ENCODE peak calls at places on chromosomes 11 and 22, in seven cellular contexts. F is endothelial cell of umbilical vein, L is transverse colon, H is breast epithelium, S is sigmoid colon, G is spleen, Z is stomach. M is an unnamed sample.

GRCh38 chr11:118211006-118211405 is 13.8 kb downstream of the JAML start:
- DNase-seq in H (no peak), F (no peak), L (no peak), S (no peak), Z (no peak), G (no peak), M (no peak)

GRCh38 chr22:31895317-31896133 is 48.8 kb upstream of the YWHAH start:
- DNase-seq in F (no peak), H (no peak), S (no peak), L (no peak), Z (no peak), G (peak), M (no peak)

GRCh38 chr22:20862540-20862939 is 3.7 kb downstream of the SNAP29 start:
- DNase-seq in Z (no peak), L (no peak), F (no peak), H (no peak), S (no peak), G (no peak), M (no peak)

GRCh38 chr11:108871152-108871551 is 206.3 kb downstream of the DDX10 start:
- DNase-seq in L (no peak), S (no peak), Z (no peak), H (no peak), G (no peak), F (peak), M (no peak)

GRCh38 chr11:2816517-2816916 is 69.1 kb downstream of the CDKN1C start:
- DNase-seq in G (peak), H (no peak), L (no peak), S (no peak), Z (no peak), F (no peak), M (no peak)

GRCh38 chr11:131888230-131888826 is 517.9 kb downstream of the NTM start:
- DNase-seq in H (no peak), Z (no peak), F (peak), S (no peak), G (no peak), L (no peak), M (peak)

GRCh38 chr22:32964411-32965057 is 93.6 kb downstream of the SYN3 start:
- DNase-seq in S (no peak), H (no peak), L (no peak), Z (no peak), G (no peak), F (no peak), M (no peak)

GRCh38 chr11:11391796-11392195 is 38.7 kb upstream of the CSNK2A3 start:
- DNase-seq in S (no peak), L (peak), Z (no peak), F (peak), G (no peak), H (no peak), M (no peak)

GRCh38 chr11:30106222-30106621 is 89.4 kb upstream of the KCNA4 start:
- DNase-seq in F (no peak), S (no peak), Z (no peak), G (no peak), H (no peak), L (no peak), M (no peak)

GRCh38 chr11:64121637-64122410 is 44.1 kb downstream of the MACROD1 start:
- DNase-seq in G (no peak), S (no peak), H (no peak), F (no peak), Z (no peak), L (no peak), M (no peak)

GRCh38 chr11:30992513-30992849 is 377.1 kb downstream of the DCDC1 start:
- DNase-seq in H (no peak), G (no peak), F (no peak), Z (no peak), S (no peak), L (no peak), M (no peak)

GRCh38 chr11:19571906-19572305 is 140.7 kb upstream of the NAV2 start:
- DNase-seq in S (no peak), F (no peak), L (no peak), Z (no peak), H (no peak), G (no peak), M (no peak)

GRCh38 chr11:10856689-10857603 is 907 bp downstream of the ZBED5 start:
- DNase-seq in S (peak), F (peak), L (peak), Z (peak), H (no peak), G (no peak), M (no peak)

GRCh38 chr22:19597399-19597735 is 73.2 kb upstream of the CLDN5 start:
- DNase-seq in S (no peak), G (peak), Z (no peak), L (no peak), H (no peak), F (peak), M (no peak)

GRCh38 chr11:3083321-3083720 is 26.1 kb upstream of the CARS1 start:
- DNase-seq in G (no peak), L (no peak), F (no peak), Z (no peak), S (no peak), H (no peak), M (no peak)

GRCh38 chr22:22884888-22885840 is 2.5 kb upstream of the IGLL5 start:
- DNase-seq in F (no peak), H (no peak), G (peak), L (peak), S (no peak), Z (no peak), M (no peak)

GRCh38 chr11:28900427-28900826 is 792.2 kb downstream of the METTL15 start:
- DNase-seq in G (no peak), H (no peak), Z (no peak), L (no peak), S (no peak), F (no peak), M (no peak)

GRCh38 chr22:26893034-26893710 is 235.8 kb downstream of the MIAT start:
- DNase-seq in F (no peak), Z (no peak), S (no peak), H (no peak), L (no peak), G (no peak), M (no peak)

GRCh38 chr22:32080904-32081303 is 37.8 kb downstream of the SLC5A1 start:
- DNase-seq in Z (peak), G (no peak), S (no peak), L (peak), F (peak), H (no peak), M (peak)

GRCh38 chr11:57647960-57648776 is 1.5 kb downstream of the YPEL4 start:
- DNase-seq in Z (no peak), G (no peak), F (no peak), H (no peak), S (no peak), L (no peak), M (no peak)

GRCh38 chr22:45648320-45649070 is 23.1 kb upstream of the ATXN10 start:
- DNase-seq in G (peak), F (no peak), S (no peak), H (no peak), L (no peak), Z (no peak), M (no peak)

GRCh38 chr22:26483439-26484359 is at the start of the genes HPS4 and SRRD:
- DNase-seq in Z (peak), H (peak), S (peak), G (peak), L (peak), F (peak), M (no peak)

GRCh38 chr11:113474362-113475159 is 637 bp downstream of the DRD2 start:
- DNase-seq in S (no peak), H (peak), Z (peak), F (peak), L (peak), G (no peak), M (peak)

GRCh38 chr11:58629857-58630256 is 7.4 kb downstream of the CNTF start:
- DNase-seq in Z (no peak), H (no peak), F (peak), L (peak), G (no peak), S (no peak), M (no peak)

GRCh38 chr22:50713008-50713385 is 25.0 kb upstream of the ACR start:
- DNase-seq in L (no peak), H (no peak), S (peak), G (peak), Z (no peak), F (no peak), M (no peak)

GRCh38 chr22:49515486-49515885 is 312.2 kb downstream of the BRD1 start:
- DNase-seq in Z (no peak), G (no peak), H (peak), L (no peak), S (no peak), F (no peak), M (peak)

GRCh38 chr11:17692931-17693330 is 26.4 kb upstream of the MYOD1 start:
- DNase-seq in L (no peak), H (no peak), Z (no peak), S (no peak), G (no peak), F (no peak), M (no peak)

GRCh38 chr11:130763087-130763980 is 152.9 kb downstream of the SNX19 start:
- DNase-seq in L (no peak), G (no peak), F (no peak), S (no peak), H (no peak), Z (peak), M (no peak)

GRCh38 chr11:12813371-12814225 is 139.4 kb downstream of the TEAD1 start:
- DNase-seq in L (peak), F (peak), H (no peak), G (no peak), S (peak), Z (peak), M (no peak)

GRCh38 chr11:127002669-127003259 is 2.2 kb upstream of the KIRREL3 start:
- DNase-seq in F (no peak), L (no peak), Z (no peak), G (no peak), H (no peak), S (no peak), M (no peak)

GRCh38 chr11:75383246-75383645 is 16.1 kb upstream of the RPS3 start:
- DNase-seq in L (no peak), H (peak), S (no peak), F (no peak), Z (no peak), G (peak), M (no peak)

GRCh38 chr11:129861702-129862107 is 33.7 kb downstream of the NFRKB start:
- DNase-seq in S (no peak), L (peak), F (peak), Z (peak), G (no peak), H (peak), M (peak)

GRCh38 chr11:1706634-1707400 is 9.8 kb downstream of the KRTAP5-6 start:
- DNase-seq in F (no peak), G (peak), S (no peak), H (no peak), Z (no peak), L (no peak), M (no peak)

GRCh38 chr22:46674367-46674781 is 54.2 kb downstream of the GRAMD4 start:
- DNase-seq in L (peak), G (peak), H (no peak), S (peak), Z (peak), F (peak), M (no peak)

GRCh38 chr11:120244476-120244875 is 4.5 kb downstream of the POU2F3 start:
- DNase-seq in G (peak), F (no peak), H (no peak), Z (no peak), S (no peak), L (no peak), M (no peak)

GRCh38 chr11:67276821-67277230 is 10.6 kb downstream of the GRK2 start:
- DNase-seq in Z (peak), G (peak), S (peak), L (peak), H (no peak), F (peak), M (no peak)

GRCh38 chr22:37186228-37186996 is 1.6 kb downstream of the C1QTNF6 start:
- DNase-seq in H (no peak), L (no peak), F (peak), G (peak), Z (no peak), S (peak), M (no peak)

GRCh38 chr11:104926771-104927470 is 28.7 kb upstream of the CASP12 start:
- DNase-seq in F (no peak), L (no peak), H (no peak), Z (no peak), S (no peak), G (no peak), M (no peak)
- TF ChIP-seq POLR2AphosphoS5 in F (no peak), L (no peak), H (no peak), Z (no peak), S (no peak), G (no peak), M (no peak)

DNA sequence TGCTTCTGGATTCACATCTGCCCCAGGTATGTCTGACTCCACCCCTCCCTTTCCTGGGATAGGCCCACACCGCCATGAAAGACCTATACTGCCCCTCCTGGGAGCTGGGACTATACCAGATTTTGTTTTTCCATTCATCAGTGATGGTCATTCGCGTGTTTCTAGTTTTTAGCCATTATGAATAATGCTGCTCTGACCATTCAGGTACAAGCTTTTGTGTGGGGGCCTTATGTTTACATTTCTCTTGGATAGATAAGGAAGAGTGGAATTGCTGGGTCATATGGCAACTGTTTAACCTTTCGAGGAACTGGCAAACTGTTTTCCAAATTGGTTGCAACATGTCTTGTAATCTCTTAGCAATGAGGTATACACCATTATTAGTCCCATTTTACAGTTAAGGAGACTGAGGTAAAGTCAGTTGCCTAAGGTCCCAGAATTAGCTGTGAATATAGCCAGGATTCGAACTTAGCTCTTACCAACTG is 1.2 kb upstream of the TBC1D10A start:
- DNase-seq in F (no peak), Z (no peak), L (no peak), H (no peak), S (no peak), G (no peak), M (no peak)
- H3K4me3 ChIP-seq in F (no peak), Z (no peak), L (no peak), H (no peak), S (no peak), G (no peak), M (no peak)

DNA sequence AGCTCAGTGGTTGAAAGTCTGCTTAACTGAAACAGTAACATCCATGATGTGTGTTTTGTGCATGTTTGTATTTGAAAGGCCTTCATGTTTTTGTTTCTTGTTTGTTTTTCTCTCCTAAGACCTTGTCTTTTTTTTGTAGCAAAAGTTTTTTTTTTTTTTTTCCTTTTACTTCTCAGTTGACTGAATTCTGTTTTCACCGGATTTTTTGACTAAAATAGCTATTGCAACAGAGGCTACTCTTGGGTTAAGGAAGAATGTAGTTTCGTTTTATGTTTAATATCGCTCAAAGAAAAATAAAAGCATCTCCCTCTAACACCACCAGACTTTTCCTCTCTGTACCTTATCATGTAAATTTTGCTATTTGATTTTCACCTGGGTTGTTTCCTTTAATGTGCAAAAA is 15.1 kb downstream of the APOL6 start:
- DNase-seq in H (no peak), L (no peak), G (no peak), S (no peak), F (no peak), Z (no peak), M (no peak)
- H3K27ac ChIP-seq in H (peak), L (peak), G (peak), S (peak), F (no peak), Z (peak), M (no peak)

GRCh38 chr11:128195057-128195751 is 392.2 kb downstream of the ETS1 start:
- DNase-seq in L (no peak), S (no peak), Z (no peak), G (no peak), H (no peak), F (peak), M (no peak)
- TF ChIP-seq POLR2AphosphoS5 in L (no peak), S (no peak), Z (no peak), G (peak), H (no peak), F (peak), M (no peak)

GRCh38 chr22:17707526-17707925 is 66.7 kb downstream of the BID start:
- DNase-seq in Z (no peak), G (no peak), L (no peak), H (no peak), F (peak), S (no peak), M (no peak)
- H3K4me3 ChIP-seq in Z (peak), G (no peak), L (no peak), H (peak), F (peak), S (peak), M (peak)

GRCh38 chr11:65381721-65382035 is 768 bp downstream of the SLC25A45 start:
- DNase-seq in L (no peak), H (no peak), G (no peak), S (no peak), F (no peak), Z (no peak), M (no peak)

GRCh38 chr11:65380460-65381126 is 1.9 kb downstream of the SLC25A45 start:
- DNase-seq in Z (no peak), H (no peak), L (peak), F (no peak), S (no peak), G (no peak), M (no peak)

GRCh38 chr11:65378208-65378927 is 4.1 kb downstream of the SLC25A45 start:
- DNase-seq in S (no peak), F (no peak), G (no peak), H (no peak), L (peak), Z (no peak), M (no peak)

GRCh38 chr11:65378928-65379638 is 3.4 kb downstream of the SLC25A45 start:
- DNase-seq in Z (no peak), G (no peak), F (no peak), L (no peak), S (no peak), H (no peak), M (no peak)

GRCh38 chr11:65379698-65380459 is 2.6 kb downstream of the SLC25A45 start:
- DNase-seq in Z (no peak), S (no peak), L (no peak), H (no peak), F (no peak), G (no peak), M (no peak)
- H3K27ac ChIP-seq in Z (peak), S (no peak), L (peak), H (peak), F (no peak), G (peak), M (no peak)

DNA sequence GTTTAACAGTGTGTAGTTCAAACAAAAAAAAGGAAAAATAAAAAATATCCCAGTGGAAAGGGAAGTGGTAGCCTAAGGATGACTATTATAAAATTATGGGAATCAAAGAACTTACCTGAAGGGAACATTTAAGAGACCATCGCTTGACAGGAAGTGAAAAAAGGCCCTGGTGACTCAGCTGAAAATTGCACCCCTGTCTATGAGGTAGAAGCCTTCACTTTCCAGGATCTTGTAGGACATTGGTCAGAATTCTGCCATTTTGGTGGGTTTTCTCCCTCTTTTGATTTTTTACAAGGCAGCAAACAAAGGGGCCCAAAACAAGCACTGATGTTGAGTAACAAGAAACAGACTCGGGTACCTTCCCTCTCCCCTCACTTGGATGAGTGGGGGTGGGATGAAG is 15.6 kb downstream of the DDX17 start:
- DNase-seq in S (no peak), G (no peak), Z (no peak), F (no peak), L (no peak), H (no peak), M (no peak)
- TF ChIP-seq POLR2AphosphoS5 in S (no peak), G (no peak), Z (no peak), F (no peak), L (no peak), H (peak), M (no peak)

DNA sequence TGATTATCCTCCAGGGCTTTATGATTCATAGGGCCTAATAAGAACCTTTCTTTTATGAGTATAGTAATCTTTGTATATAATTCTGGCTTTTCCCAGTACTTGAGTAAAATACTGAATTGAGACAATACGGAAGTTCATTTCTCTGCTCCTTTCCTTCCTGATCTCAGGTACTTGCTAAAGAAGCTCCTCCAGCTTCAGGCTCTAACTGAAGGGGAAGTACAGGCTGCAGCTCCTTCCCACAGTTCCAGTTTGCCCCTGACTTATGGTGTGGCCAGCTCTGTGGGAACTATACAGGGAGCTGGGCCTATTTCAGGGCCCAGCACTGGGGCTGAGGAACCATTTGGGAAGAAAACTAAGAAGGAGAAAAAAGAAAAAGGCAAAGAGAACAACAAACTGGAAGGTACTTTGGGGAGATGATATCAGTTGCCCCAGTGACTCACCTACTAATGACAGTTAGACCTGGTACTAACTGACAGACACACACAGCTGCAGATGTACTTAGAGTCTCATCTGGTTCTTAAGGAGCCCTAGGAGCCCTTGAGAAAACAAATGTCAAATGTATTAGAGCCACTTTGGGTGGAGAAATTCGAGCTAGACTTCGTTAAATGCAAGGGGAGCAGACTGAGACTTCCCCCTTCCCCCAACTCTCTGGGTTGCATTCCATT is 3.0 kb downstream of the TBRG1 start:
- DNase-seq in H (no peak), Z (no peak), S (no peak), F (no peak), G (no peak), L (no peak), M (no peak)
- H3K4me3 ChIP-seq in H (no peak), Z (no peak), S (no peak), F (no peak), G (no peak), L (no peak), M (no peak)